ENCODE peak calls at places on chromosomes 4 and X, in six cellular contexts. D, O, V, E, T and S are unnamed samples.

GRCh38 chrX:111447298-111447697 is 35.3 kb upstream of the DCX start:
- DNase-seq in V (peak), T (peak), E (peak), O (no peak), D (no peak), S (peak)

GRCh38 chrX:9293051-9293496 is 171.8 kb upstream of the TBL1X start:
- DNase-seq in O (no peak), T (peak), V (no peak), D (no peak), E (peak), S (peak)

GRCh38 chr4:621296-622070 is 3.9 kb upstream of the PDE6B start:
- DNase-seq in O (no peak), V (no peak), E (no peak), T (no peak), D (no peak), S (no peak)

GRCh38 chrX:9927638-9928037 is 39.5 kb upstream of the CLDN34 start:
- DNase-seq in D (no peak), V (no peak), O (no peak), T (no peak), E (no peak), S (no peak)

GRCh38 chr4:156781852-156782251 is 189.7 kb downstream of the PDGFC start:
- DNase-seq in D (no peak), T (no peak), V (no peak), O (no peak), E (no peak), S (no peak)

GRCh38 chrX:153688900-153689590 is 1.3 kb downstream of the SLC6A8 start:
- DNase-seq in O (no peak), T (no peak), V (no peak), D (no peak), E (no peak), S (no peak)

GRCh38 chrX:44949125-44949524 is 76.1 kb downstream of the KDM6A start:
- DNase-seq in E (peak), D (no peak), T (no peak), V (no peak), O (no peak), S (no peak)

GRCh38 chr4:168096444-168096784 is 4.1 kb downstream of the ANXA10 start:
- DNase-seq in E (no peak), V (no peak), O (no peak), T (no peak), D (no peak), S (no peak)

GRCh38 chr4:173529505-173530325 is at the start of gene HAND2:
- DNase-seq in O (peak), V (no peak), D (peak), T (peak), E (peak), S (peak)

GRCh38 chrX:155026727-155027508 is at the start of gene FUNDC2:
- DNase-seq in T (peak), V (peak), D (peak), O (peak), E (peak), S (peak)

GRCh38 chrX:75547783-75548182 is 24.9 kb upstream of the ZDHHC15 start:
- DNase-seq in V (no peak), T (no peak), E (no peak), O (no peak), D (peak), S (no peak)

GRCh38 chr4:156898373-156899117 is 73.1 kb downstream of the PDGFC start:
- DNase-seq in T (no peak), D (no peak), E (no peak), V (no peak), O (peak), S (no peak)

GRCh38 chrX:53251307-53251706 is 26.3 kb upstream of the KDM5C start:
- DNase-seq in V (no peak), O (no peak), D (no peak), T (no peak), E (no peak), S (no peak)

GRCh38 chrX:120672389-120672788 is 42.5 kb upstream of the C1GALT1C1 start:
- DNase-seq in D (peak), V (no peak), T (no peak), O (peak), E (no peak), S (no peak)

GRCh38 chr4:17385403-17385802 is 126.5 kb downstream of the QDPR start:
- DNase-seq in E (no peak), O (peak), D (no peak), V (no peak), T (no peak), S (no peak)

GRCh38 chrX:40496728-40497127 is 84.0 kb upstream of the ATP6AP2 start:
- DNase-seq in O (no peak), E (peak), D (peak), T (no peak), V (no peak), S (no peak)

GRCh38 chr4:89868999-89869589 is 25.6 kb upstream of the MMRN1 start:
- DNase-seq in E (no peak), D (no peak), T (no peak), O (no peak), V (no peak), S (no peak)

GRCh38 chr4:148643851-148644250 is 201.6 kb upstream of the NR3C2 start:
- DNase-seq in D (no peak), T (no peak), E (no peak), V (no peak), O (no peak), S (no peak)

GRCh38 chrX:12329476-12329875 is 191.2 kb downstream of the FRMPD4 start:
- DNase-seq in D (no peak), E (no peak), O (no peak), V (no peak), T (no peak), S (no peak)

GRCh38 chr4:155855897-155856296 is 10.2 kb downstream of the ASIC5 start:
- DNase-seq in D (no peak), O (no peak), E (no peak), T (no peak), V (no peak), S (no peak)